ENCODE peak calls at places on chromosomes 13 and 19, in five cellular contexts. P is GM10248; D is effector CD4-positive, alpha-beta T cell; O is Right ventricle myocardium superior; V is AG10803. X is an unnamed sample.

GRCh38 chr19:16773259-16773658 is 53.6 kb downstream of the NWD1 start:
- DNase-seq in P (peak; percentile 20), D (no peak), O (no peak), V (no peak), X (no peak)

GRCh38 chr13:111503376-111503775 is 182.9 kb downstream of the TEX29 start:
- DNase-seq in P (no peak), D (no peak), O (no peak), V (no peak), X (no peak)

GRCh38 chr13:49112782-49113525 is 107.2 kb upstream of the MLNR start:
- DNase-seq in P (no peak), D (no peak), O (no peak), V (no peak), X (no peak)

GRCh38 chr13:20825476-20825875 is 51.7 kb upstream of the EEF1AKMT1 start:
- DNase-seq in P (no peak), D (no peak), O (no peak), V (peak; percentile 11), X (no peak)

GRCh38 chr19:49297403-49297802 is 27.6 kb downstream of the SLC6A16 start:
- DNase-seq in P (no peak), D (no peak), O (no peak), V (peak; percentile 14), X (no peak)

GRCh38 chr13:51697855-51698254 is 106.1 kb downstream of the DHRS12 start:
- DNase-seq in P (no peak), D (no peak), O (no peak), V (no peak), X (no peak)

GRCh38 chr19:46081928-46082727 is 41.3 kb upstream of the IGFL4 start:
- DNase-seq in P (peak; percentile 51), D (no peak), O (no peak), V (peak; percentile 70), X (no peak)

GRCh38 chr19:17391371-17392151 is 2.4 kb downstream of the CCDC194 start:
- DNase-seq in P (no peak), D (no peak), O (no peak), V (no peak), X (no peak)

GRCh38 chr13:92573467-92574057 is 653.0 kb upstream of the GPC6 start:
- DNase-seq in P (peak; percentile 10), D (no peak), O (no peak), V (peak; percentile 2), X (no peak)

GRCh38 chr13:99808786-99809185 is 162.8 kb downstream of the ZIC5 start:
- DNase-seq in P (no peak), D (no peak), O (no peak), V (no peak), X (no peak)

GRCh38 chr13:33129094-33129832 is 113.0 kb downstream of the KL start:
- DNase-seq in P (no peak), D (no peak), O (peak; percentile 76), V (no peak), X (no peak)

GRCh38 chr19:32688315-32688714 is 3.3 kb upstream of the NUDT19 start:
- DNase-seq in P (no peak), D (no peak), O (peak; percentile 48), V (no peak), X (no peak)

GRCh38 chr13:66543780-66544179 is 686.4 kb downstream of the PCDH9 start:
- DNase-seq in P (peak; percentile 1), D (no peak), O (no peak), V (no peak), X (no peak)

GRCh38 chr19:48897181-48897580 is 1.4 kb downstream of the TULP2 start:
- DNase-seq in P (no peak), D (no peak), O (no peak), V (no peak), X (no peak)

GRCh38 chr13:31982540-31982939 is 49.0 kb upstream of the FRY start:
- DNase-seq in P (no peak), D (no peak), O (peak; percentile 78), V (peak; percentile 94), X (no peak)

GRCh38 chr13:72692884-72693514 is 34.4 kb downstream of the MZT1 start:
- DNase-seq in P (no peak), D (no peak), O (no peak), V (no peak), X (no peak)

GRCh38 chr19:40599331-40600085 is 1.7 kb upstream of the LTBP4 start:
- DNase-seq in P (no peak), D (no peak), O (no peak), V (no peak), X (no peak)

GRCh38 chr13:113152894-113153809 is 5.3 kb upstream of the PROZ start:
- DNase-seq in P (no peak), D (peak; percentile 19), O (peak; percentile 77), V (no peak), X (no peak)